ENCODE peak calls at places on chromosomes 3 and 15, in nine cellular contexts. One of them, this sample, is unnamed.
A peak's percentile ranks its signal among the peaks of the same experiment; 100 is the strongest.

GRCh38 chr15:40501487-40501886 is 30.7 kb downstream of the CHST14 start:
- DNase-seq in stomach: no peak
- DNase-seq in esophagus squamous epithelium: no peak
- DNase-seq in right lobe of liver: no peak
- DNase-seq in IMR-90: no peak
- DNase-seq in ovary: no peak
- DNase-seq in heart left ventricle: no peak
- DNase-seq in suprapubic skin: no peak
- DNase-seq in H54: no peak
- DNase-seq in this sample: no peak

GRCh38 chr15:99433026-99433756 is 132.6 kb upstream of the MEF2A start:
- DNase-seq in stomach: no peak
- DNase-seq in esophagus squamous epithelium: no peak
- DNase-seq in right lobe of liver: no peak
- DNase-seq in IMR-90: no peak
- DNase-seq in ovary: no peak
- DNase-seq in heart left ventricle: peak; percentile 68
- DNase-seq in suprapubic skin: peak; percentile 71
- DNase-seq in H54: no peak
- DNase-seq in this sample: peak; percentile 13

GRCh38 chr15:63287109-63287508 is 9.7 kb downstream of the APH1B start:
- DNase-seq in stomach: no peak
- DNase-seq in esophagus squamous epithelium: no peak
- DNase-seq in right lobe of liver: no peak
- DNase-seq in IMR-90: peak; percentile 48
- DNase-seq in ovary: no peak
- DNase-seq in heart left ventricle: no peak
- DNase-seq in suprapubic skin: no peak
- DNase-seq in H54: no peak
- DNase-seq in this sample: no peak

GRCh38 chr15:98231696-98232440 is 271.4 kb downstream of the ARRDC4 start:
- DNase-seq in stomach: no peak
- DNase-seq in esophagus squamous epithelium: no peak
- DNase-seq in right lobe of liver: no peak
- DNase-seq in IMR-90: no peak
- DNase-seq in ovary: no peak
- DNase-seq in heart left ventricle: no peak
- DNase-seq in suprapubic skin: no peak
- DNase-seq in H54: no peak
- DNase-seq in this sample: no peak

GRCh38 chr15:58469432-58470353 is 37.9 kb downstream of the LIPC start:
- DNase-seq in stomach: peak; percentile 54
- DNase-seq in esophagus squamous epithelium: no peak
- DNase-seq in right lobe of liver: no peak
- DNase-seq in IMR-90: peak; percentile 97
- DNase-seq in ovary: peak; percentile 34
- DNase-seq in heart left ventricle: no peak
- DNase-seq in suprapubic skin: peak; percentile 62
- DNase-seq in H54: no peak
- DNase-seq in this sample: no peak

GRCh38 chr3:146581080-146581601 is 24.0 kb downstream of the PLSCR5 start:
- DNase-seq in stomach: no peak
- DNase-seq in esophagus squamous epithelium: no peak
- DNase-seq in right lobe of liver: no peak
- DNase-seq in IMR-90: no peak
- DNase-seq in ovary: no peak
- DNase-seq in heart left ventricle: no peak
- DNase-seq in suprapubic skin: no peak
- DNase-seq in H54: no peak
- DNase-seq in this sample: no peak

GRCh38 chr3:179063945-179064560 is 7.6 kb downstream of the ZMAT3 start:
- DNase-seq in stomach: no peak
- DNase-seq in esophagus squamous epithelium: no peak
- DNase-seq in right lobe of liver: no peak
- DNase-seq in IMR-90: peak; percentile 75
- DNase-seq in ovary: no peak
- DNase-seq in heart left ventricle: no peak
- DNase-seq in suprapubic skin: no peak
- DNase-seq in H54: no peak
- DNase-seq in this sample: no peak

GRCh38 chr15:29674661-29675533 is 147.4 kb downstream of the TJP1 start:
- DNase-seq in stomach: peak; percentile 85
- DNase-seq in esophagus squamous epithelium: no peak
- DNase-seq in right lobe of liver: peak; percentile 83
- DNase-seq in IMR-90: peak; percentile 23
- DNase-seq in ovary: no peak
- DNase-seq in heart left ventricle: peak; percentile 45
- DNase-seq in suprapubic skin: no peak
- DNase-seq in H54: peak; percentile 78
- DNase-seq in this sample: no peak

GRCh38 chr15:59686389-59686788 is 2.7 kb downstream of the BNIP2 start:
- DNase-seq in stomach: no peak
- DNase-seq in esophagus squamous epithelium: no peak
- DNase-seq in right lobe of liver: no peak
- DNase-seq in IMR-90: no peak
- DNase-seq in ovary: no peak
- DNase-seq in heart left ventricle: no peak
- DNase-seq in suprapubic skin: no peak
- DNase-seq in H54: no peak
- DNase-seq in this sample: no peak

GRCh38 chr15:59687831-59688230 is 1.3 kb downstream of the BNIP2 start:
- DNase-seq in stomach: no peak
- DNase-seq in esophagus squamous epithelium: no peak
- DNase-seq in right lobe of liver: no peak
- DNase-seq in IMR-90: peak; percentile 44
- DNase-seq in ovary: no peak
- DNase-seq in heart left ventricle: no peak
- DNase-seq in suprapubic skin: no peak
- DNase-seq in H54: no peak
- DNase-seq in this sample: no peak

GRCh38 chr15:59689626-59690236 is 611 bp upstream of the BNIP2 start:
- DNase-seq in stomach: peak; percentile 88
- DNase-seq in esophagus squamous epithelium: peak; percentile 24
- DNase-seq in right lobe of liver: peak; percentile 89
- DNase-seq in IMR-90: peak; percentile 47
- DNase-seq in ovary: peak; percentile 84
- DNase-seq in heart left ventricle: peak; percentile 79
- DNase-seq in suprapubic skin: peak; percentile 95
- DNase-seq in H54: no peak
- DNase-seq in this sample: peak; percentile 67

GRCh38 chr15:59688888-59689625 is at the start of gene BNIP2:
- DNase-seq in stomach: peak; percentile 99
- DNase-seq in esophagus squamous epithelium: peak; percentile 97
- DNase-seq in right lobe of liver: peak; percentile 99
- DNase-seq in IMR-90: peak; percentile 98
- DNase-seq in ovary: peak; percentile 99
- DNase-seq in heart left ventricle: peak; percentile 99
- DNase-seq in suprapubic skin: peak; percentile 100
- DNase-seq in H54: peak; percentile 79
- DNase-seq in this sample: peak; percentile 99

DNA sequence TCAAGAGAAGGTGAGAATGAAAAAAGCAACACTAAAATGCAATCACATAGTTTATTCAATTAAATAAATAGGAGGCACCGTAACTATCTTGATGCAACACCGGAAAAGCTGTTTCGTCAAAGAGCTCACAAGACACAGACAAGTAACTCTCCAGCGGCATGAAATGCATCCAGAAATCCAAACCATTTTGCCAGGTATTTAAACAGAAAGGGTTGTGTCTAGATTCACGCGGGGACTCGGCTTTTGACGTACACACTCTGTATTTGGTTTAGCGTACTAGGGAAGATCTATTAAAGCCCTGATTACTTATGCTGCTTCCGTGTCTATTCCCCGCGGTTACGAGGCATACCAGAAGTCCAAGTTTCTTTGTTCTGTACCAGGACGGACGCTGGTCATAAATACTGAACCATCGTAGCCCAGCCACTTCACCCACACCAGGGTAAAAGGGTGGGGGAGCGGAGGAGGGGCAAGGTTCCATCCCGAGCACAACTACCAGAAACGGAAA is 685 bp downstream of the BNIP2 start:
- DNase-seq in stomach: no peak
- DNase-seq in esophagus squamous epithelium: no peak
- DNase-seq in right lobe of liver: no peak
- DNase-seq in IMR-90: peak; percentile 77
- DNase-seq in ovary: no peak
- DNase-seq in heart left ventricle: no peak
- DNase-seq in suprapubic skin: no peak
- DNase-seq in H54: no peak
- DNase-seq in this sample: no peak
- TF ChIP-seq POLR2A in stomach: no peak
- TF ChIP-seq POLR2A in esophagus squamous epithelium: no peak
- TF ChIP-seq POLR2A in right lobe of liver: peak; percentile 65
- TF ChIP-seq POLR2A in IMR-90: peak; percentile 75
- TF ChIP-seq POLR2A in ovary: peak; percentile 2
- TF ChIP-seq POLR2A in heart left ventricle: no peak
- TF ChIP-seq POLR2A in suprapubic skin: no peak
- TF ChIP-seq POLR2A in H54: no peak
- TF ChIP-seq POLR2A in this sample: peak; percentile 29

DNA sequence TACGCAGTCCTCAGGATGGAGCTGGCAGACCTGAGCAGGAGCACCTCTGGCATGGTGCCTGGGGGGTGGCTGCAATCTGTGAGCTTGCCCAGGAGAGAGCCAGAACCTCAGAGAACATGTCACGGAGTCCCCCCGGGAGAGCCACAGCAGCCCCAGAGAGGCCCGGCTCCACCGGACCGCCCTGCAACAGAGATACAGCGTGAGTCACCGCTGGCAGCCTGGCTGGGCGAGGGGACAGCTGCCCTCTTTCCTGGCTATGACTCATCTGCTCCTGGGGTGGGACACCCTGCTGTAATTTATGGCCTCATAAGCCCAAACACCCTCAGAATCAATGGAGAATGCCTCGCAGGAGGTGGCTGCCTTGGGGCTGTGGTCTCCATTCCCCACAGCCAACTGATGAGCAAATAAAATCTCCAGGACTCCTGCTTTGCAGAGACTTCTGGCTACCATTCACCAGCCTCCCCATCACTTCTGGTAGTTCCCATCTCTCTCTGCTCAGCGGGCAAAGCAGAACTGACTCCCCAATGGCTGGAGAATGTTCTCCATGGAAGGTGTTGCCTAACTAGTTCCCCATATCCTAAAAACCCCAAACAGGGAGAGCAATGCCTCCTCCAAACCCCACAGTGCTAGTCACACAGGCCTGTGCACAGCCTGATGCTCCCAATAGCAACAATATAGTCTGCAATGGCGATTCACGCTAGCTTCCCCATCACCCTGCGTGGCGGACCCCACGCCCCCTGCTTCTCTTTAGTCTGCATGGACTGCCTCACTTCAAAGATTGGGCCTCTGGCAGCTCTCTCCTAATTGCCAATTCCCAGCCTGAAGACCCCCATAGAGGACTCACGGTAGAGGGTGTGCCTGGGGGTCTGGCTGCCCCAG is 21.6 kb downstream of the ACSBG1 start:
- DNase-seq in stomach: peak; percentile 73
- DNase-seq in esophagus squamous epithelium: no peak
- DNase-seq in right lobe of liver: no peak
- DNase-seq in IMR-90: peak; percentile 64
- DNase-seq in ovary: no peak
- DNase-seq in heart left ventricle: peak; percentile 51
- DNase-seq in suprapubic skin: peak; percentile 83
- DNase-seq in H54: peak; percentile 84
- DNase-seq in this sample: peak; percentile 88
- TF ChIP-seq POLR2A in stomach: no peak
- TF ChIP-seq POLR2A in esophagus squamous epithelium: no peak
- TF ChIP-seq POLR2A in right lobe of liver: no peak
- TF ChIP-seq POLR2A in IMR-90: no peak
- TF ChIP-seq POLR2A in ovary: no peak
- TF ChIP-seq POLR2A in heart left ventricle: no peak
- TF ChIP-seq POLR2A in suprapubic skin: no peak
- TF ChIP-seq POLR2A in H54: no peak
- TF ChIP-seq POLR2A in this sample: no peak

DNA sequence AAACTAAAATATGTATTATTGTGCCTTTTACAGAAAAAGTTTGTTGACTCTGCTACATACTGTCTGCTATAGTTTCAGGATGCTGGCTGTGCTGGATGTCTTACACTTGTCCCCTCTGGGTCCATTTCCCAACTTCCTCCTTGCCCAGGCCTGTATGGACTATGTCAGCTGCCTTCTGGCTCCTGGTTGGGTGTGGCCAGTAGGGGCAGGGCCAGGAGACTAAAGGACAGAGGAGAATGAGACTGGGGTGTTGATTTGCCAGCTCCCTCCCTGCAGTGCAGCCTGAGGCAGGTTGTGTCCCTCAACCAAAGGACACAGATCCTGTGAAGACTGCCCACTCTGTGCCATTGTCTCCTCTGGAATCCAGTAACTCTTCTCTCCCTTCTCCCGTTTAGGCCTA is 90.6 kb upstream of the UBE2E2 start:
- DNase-seq in stomach: no peak
- DNase-seq in esophagus squamous epithelium: no peak
- DNase-seq in right lobe of liver: peak; percentile 17
- DNase-seq in IMR-90: no peak
- DNase-seq in ovary: no peak
- DNase-seq in heart left ventricle: no peak
- DNase-seq in suprapubic skin: no peak
- DNase-seq in H54: no peak
- DNase-seq in this sample: peak; percentile 52
- TF ChIP-seq POLR2A in stomach: no peak
- TF ChIP-seq POLR2A in esophagus squamous epithelium: no peak
- TF ChIP-seq POLR2A in right lobe of liver: no peak
- TF ChIP-seq POLR2A in IMR-90: no peak
- TF ChIP-seq POLR2A in ovary: no peak
- TF ChIP-seq POLR2A in heart left ventricle: no peak
- TF ChIP-seq POLR2A in suprapubic skin: no peak
- TF ChIP-seq POLR2A in H54: no peak
- TF ChIP-seq POLR2A in this sample: no peak

GRCh38 chr3:44557074-44557473 is 2.1 kb downstream of the ZKSCAN7 start:
- DNase-seq in stomach: no peak
- DNase-seq in esophagus squamous epithelium: no peak
- DNase-seq in right lobe of liver: no peak
- DNase-seq in IMR-90: no peak
- DNase-seq in ovary: no peak
- DNase-seq in heart left ventricle: no peak
- DNase-seq in suprapubic skin: no peak
- DNase-seq in H54: no peak
- DNase-seq in this sample: no peak

GRCh38 chr3:44555753-44556152 is 760 bp downstream of the ZKSCAN7 start:
- DNase-seq in stomach: no peak
- DNase-seq in esophagus squamous epithelium: no peak
- DNase-seq in right lobe of liver: no peak
- DNase-seq in IMR-90: peak; percentile 18
- DNase-seq in ovary: no peak
- DNase-seq in heart left ventricle: no peak
- DNase-seq in suprapubic skin: no peak
- DNase-seq in H54: no peak
- DNase-seq in this sample: no peak

DNA sequence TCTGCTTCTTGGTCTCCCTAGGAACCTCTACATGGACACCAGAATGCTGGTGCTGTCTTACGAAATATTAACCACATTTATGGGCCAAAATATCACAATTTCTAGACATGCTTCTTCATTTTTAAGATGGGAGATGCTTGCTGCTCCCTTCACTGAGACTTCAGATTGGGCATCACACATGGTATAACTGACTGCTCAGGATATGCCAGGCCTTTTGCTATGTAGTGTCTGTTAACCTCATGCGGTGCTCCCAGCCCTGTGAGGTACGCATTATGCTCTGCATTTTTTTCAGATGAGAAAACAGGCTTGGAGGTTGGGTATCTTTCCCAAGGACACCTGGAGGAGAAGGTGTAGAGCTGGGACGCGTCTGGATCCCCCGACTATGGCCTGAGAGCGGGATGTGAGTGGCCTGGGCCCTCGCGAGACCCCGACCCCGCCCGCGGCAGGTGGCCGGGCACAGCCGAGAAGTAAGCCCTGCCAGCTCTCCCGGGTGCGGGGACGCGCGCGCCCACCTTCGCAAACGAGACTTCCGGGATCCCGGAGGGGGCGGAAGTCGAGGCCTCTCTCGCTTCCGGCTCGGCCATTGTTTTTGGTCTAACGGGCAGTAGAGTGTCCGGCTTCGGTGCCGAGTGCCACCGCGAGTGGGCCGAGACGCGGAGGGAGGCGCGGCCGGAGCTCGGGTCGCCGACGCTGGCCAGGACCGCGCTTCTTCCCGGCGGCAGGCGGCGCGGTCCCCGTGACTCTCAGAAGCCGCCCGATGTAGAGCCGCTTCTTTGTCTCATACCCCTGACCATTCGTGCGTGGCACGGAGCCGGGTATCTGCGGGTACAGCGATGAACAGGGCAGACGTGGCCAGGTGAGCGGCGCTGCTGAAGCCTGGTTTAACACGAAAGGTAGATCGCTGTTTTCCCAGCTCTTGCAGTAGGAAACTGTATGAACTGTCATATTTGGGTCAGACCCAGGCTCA is at the start of gene ZKSCAN7:
- DNase-seq in stomach: peak; percentile 47
- DNase-seq in esophagus squamous epithelium: no peak
- DNase-seq in right lobe of liver: peak; percentile 48
- DNase-seq in IMR-90: peak; percentile 40
- DNase-seq in ovary: peak; percentile 56
- DNase-seq in heart left ventricle: peak; percentile 59
- DNase-seq in suprapubic skin: peak; percentile 64
- DNase-seq in H54: no peak
- DNase-seq in this sample: peak; percentile 5
- TF ChIP-seq POLR2A in stomach: no peak
- TF ChIP-seq POLR2A in esophagus squamous epithelium: no peak
- TF ChIP-seq POLR2A in right lobe of liver: peak; percentile 11
- TF ChIP-seq POLR2A in IMR-90: no peak
- TF ChIP-seq POLR2A in ovary: no peak
- TF ChIP-seq POLR2A in heart left ventricle: no peak
- TF ChIP-seq POLR2A in suprapubic skin: no peak
- TF ChIP-seq POLR2A in H54: no peak
- TF ChIP-seq POLR2A in this sample: no peak

This sample was measured in gastrocnemius medialis.